ENCODE peak calls at places on chromosomes 16 and 17, in five cellular contexts. One of them, this sample, is unnamed.

GRCh38 chr16:4489030-4489429 is 12.8 kb downstream of the HMOX2 start:
- DNase-seq in AG04449: no peak
- DNase-seq in GDM1: no peak
- DNase-seq in fibroblast of the aortic adventitia: peak; percentile 88
- DNase-seq in activated CD8-positive, alpha-beta memory T cell treated with anti-CD3 and anti-CD28 coated beads for 4 hours: no peak
- DNase-seq in this sample: no peak

GRCh38 chr16:19001788-19002187 is 18.1 kb downstream of the TMC7 start:
- DNase-seq in activated CD8-positive, alpha-beta memory T cell treated with anti-CD3 and anti-CD28 coated beads for 4 hours: no peak
- DNase-seq in fibroblast of the aortic adventitia: peak; percentile 50
- DNase-seq in GDM1: no peak
- DNase-seq in AG04449: peak; percentile 51
- DNase-seq in this sample: no peak

GRCh38 chr16:58018803-58019202 is 6.8 kb upstream of the MMP15 start:
- DNase-seq in activated CD8-positive, alpha-beta memory T cell treated with anti-CD3 and anti-CD28 coated beads for 4 hours: no peak
- DNase-seq in AG04449: no peak
- DNase-seq in GDM1: no peak
- DNase-seq in fibroblast of the aortic adventitia: no peak
- DNase-seq in this sample: no peak

GRCh38 chr16:19393226-19394074 is 24.2 kb upstream of the TMC5 start:
- DNase-seq in AG04449: no peak
- DNase-seq in activated CD8-positive, alpha-beta memory T cell treated with anti-CD3 and anti-CD28 coated beads for 4 hours: no peak
- DNase-seq in GDM1: no peak
- DNase-seq in fibroblast of the aortic adventitia: peak; percentile 23
- DNase-seq in this sample: no peak

GRCh38 chr17:50075446-50076032 is 19.6 kb upstream of the PDK2 start:
- DNase-seq in AG04449: no peak
- DNase-seq in GDM1: no peak
- DNase-seq in fibroblast of the aortic adventitia: no peak
- DNase-seq in activated CD8-positive, alpha-beta memory T cell treated with anti-CD3 and anti-CD28 coated beads for 4 hours: no peak
- DNase-seq in this sample: no peak

GRCh38 chr17:1588781-1589585 is 26.4 kb upstream of the PITPNA start:
- DNase-seq in AG04449: no peak
- DNase-seq in activated CD8-positive, alpha-beta memory T cell treated with anti-CD3 and anti-CD28 coated beads for 4 hours: no peak
- DNase-seq in GDM1: no peak
- DNase-seq in fibroblast of the aortic adventitia: peak; percentile 50
- DNase-seq in this sample: no peak

GRCh38 chr17:47957591-47958490 is at the start of gene PRR15L:
- DNase-seq in fibroblast of the aortic adventitia: no peak
- DNase-seq in AG04449: no peak
- DNase-seq in activated CD8-positive, alpha-beta memory T cell treated with anti-CD3 and anti-CD28 coated beads for 4 hours: no peak
- DNase-seq in GDM1: no peak
- DNase-seq in this sample: no peak

GRCh38 chr17:10435096-10435495 is 13.3 kb upstream of the MYH8 start:
- DNase-seq in GDM1: no peak
- DNase-seq in AG04449: no peak
- DNase-seq in fibroblast of the aortic adventitia: peak; percentile 6
- DNase-seq in activated CD8-positive, alpha-beta memory T cell treated with anti-CD3 and anti-CD28 coated beads for 4 hours: no peak
- DNase-seq in this sample: no peak

GRCh38 chr16:1364510-1364909 is 12.8 kb downstream of the GNPTG start:
- DNase-seq in AG04449: no peak
- DNase-seq in fibroblast of the aortic adventitia: no peak
- DNase-seq in GDM1: no peak
- DNase-seq in activated CD8-positive, alpha-beta memory T cell treated with anti-CD3 and anti-CD28 coated beads for 4 hours: no peak
- DNase-seq in this sample: no peak

GRCh38 chr16:4414187-4414909 is 2.0 kb downstream of the CORO7 start:
- DNase-seq in activated CD8-positive, alpha-beta memory T cell treated with anti-CD3 and anti-CD28 coated beads for 4 hours: peak; percentile 76
- DNase-seq in GDM1: no peak
- DNase-seq in fibroblast of the aortic adventitia: no peak
- DNase-seq in AG04449: no peak
- DNase-seq in this sample: no peak

GRCh38 chr16:1401061-1401757 is 13.3 kb downstream of the UNKL start:
- DNase-seq in activated CD8-positive, alpha-beta memory T cell treated with anti-CD3 and anti-CD28 coated beads for 4 hours: no peak
- DNase-seq in GDM1: no peak
- DNase-seq in fibroblast of the aortic adventitia: no peak
- DNase-seq in AG04449: no peak
- DNase-seq in this sample: no peak

GRCh38 chr16:50500171-50500874 is 47.9 kb upstream of the NKD1 start:
- DNase-seq in activated CD8-positive, alpha-beta memory T cell treated with anti-CD3 and anti-CD28 coated beads for 4 hours: no peak
- DNase-seq in AG04449: no peak
- DNase-seq in fibroblast of the aortic adventitia: no peak
- DNase-seq in GDM1: no peak
- DNase-seq in this sample: no peak

GRCh38 chr16:17304814-17305169 is 166.0 kb downstream of the XYLT1 start:
- DNase-seq in AG04449: no peak
- DNase-seq in activated CD8-positive, alpha-beta memory T cell treated with anti-CD3 and anti-CD28 coated beads for 4 hours: no peak
- DNase-seq in GDM1: no peak
- DNase-seq in fibroblast of the aortic adventitia: no peak
- DNase-seq in this sample: no peak

GRCh38 chr17:28929769-28930168 is 21.5 kb downstream of the PHF12 start:
- DNase-seq in activated CD8-positive, alpha-beta memory T cell treated with anti-CD3 and anti-CD28 coated beads for 4 hours: no peak
- DNase-seq in GDM1: no peak
- DNase-seq in fibroblast of the aortic adventitia: no peak
- DNase-seq in AG04449: no peak
- DNase-seq in this sample: no peak

GRCh38 chr17:30232822-30233427 is 2.6 kb downstream of the SLC6A4 start:
- DNase-seq in AG04449: no peak
- DNase-seq in GDM1: no peak
- DNase-seq in activated CD8-positive, alpha-beta memory T cell treated with anti-CD3 and anti-CD28 coated beads for 4 hours: no peak
- DNase-seq in fibroblast of the aortic adventitia: no peak
- DNase-seq in this sample: no peak

GRCh38 chr17:47872651-47873161 is 21.7 kb upstream of the SP6 start:
- DNase-seq in GDM1: no peak
- DNase-seq in activated CD8-positive, alpha-beta memory T cell treated with anti-CD3 and anti-CD28 coated beads for 4 hours: no peak
- DNase-seq in AG04449: no peak
- DNase-seq in fibroblast of the aortic adventitia: peak; percentile 37
- DNase-seq in this sample: no peak

GRCh38 chr17:12599185-12599920 is 66.3 kb upstream of the MYOCD start:
- DNase-seq in fibroblast of the aortic adventitia: no peak
- DNase-seq in GDM1: no peak
- DNase-seq in AG04449: no peak
- DNase-seq in activated CD8-positive, alpha-beta memory T cell treated with anti-CD3 and anti-CD28 coated beads for 4 hours: no peak
- DNase-seq in this sample: no peak

GRCh38 chr17:71634376-71634775 is 486.4 kb upstream of the SOX9 start:
- DNase-seq in GDM1: no peak
- DNase-seq in activated CD8-positive, alpha-beta memory T cell treated with anti-CD3 and anti-CD28 coated beads for 4 hours: no peak
- DNase-seq in AG04449: no peak
- DNase-seq in fibroblast of the aortic adventitia: no peak
- DNase-seq in this sample: no peak

GRCh38 chr16:878886-879285 is 78.4 kb upstream of the GNG13 start:
- DNase-seq in GDM1: no peak
- DNase-seq in AG04449: no peak
- DNase-seq in activated CD8-positive, alpha-beta memory T cell treated with anti-CD3 and anti-CD28 coated beads for 4 hours: no peak
- DNase-seq in fibroblast of the aortic adventitia: no peak
- DNase-seq in this sample: no peak

GRCh38 chr16:58628845-58629680 is 563 bp downstream of the CNOT1 start:
- DNase-seq in activated CD8-positive, alpha-beta memory T cell treated with anti-CD3 and anti-CD28 coated beads for 4 hours: peak; percentile 33
- DNase-seq in GDM1: no peak
- DNase-seq in fibroblast of the aortic adventitia: peak; percentile 10
- DNase-seq in AG04449: no peak
- DNase-seq in this sample: no peak

GRCh38 chr17:8109669-8110455 is 8.5 kb downstream of the ALOXE3 start:
- DNase-seq in AG04449: no peak
- DNase-seq in activated CD8-positive, alpha-beta memory T cell treated with anti-CD3 and anti-CD28 coated beads for 4 hours: peak; percentile 55
- DNase-seq in fibroblast of the aortic adventitia: peak; percentile 19
- DNase-seq in GDM1: no peak
- DNase-seq in this sample: no peak

GRCh38 chr16:20355114-20355782 is 2.7 kb upstream of the UMOD start:
- DNase-seq in fibroblast of the aortic adventitia: no peak
- DNase-seq in AG04449: no peak
- DNase-seq in GDM1: no peak
- DNase-seq in activated CD8-positive, alpha-beta memory T cell treated with anti-CD3 and anti-CD28 coated beads for 4 hours: no peak
- DNase-seq in this sample: no peak

GRCh38 chr17:64993867-64994266 is 62.7 kb downstream of the GNA13 start:
- DNase-seq in AG04449: no peak
- DNase-seq in activated CD8-positive, alpha-beta memory T cell treated with anti-CD3 and anti-CD28 coated beads for 4 hours: no peak
- DNase-seq in fibroblast of the aortic adventitia: no peak
- DNase-seq in GDM1: no peak
- DNase-seq in this sample: no peak

GRCh38 chr16:27929818-27930217 is 133.7 kb downstream of the GSG1L start:
- DNase-seq in fibroblast of the aortic adventitia: no peak
- DNase-seq in AG04449: no peak
- DNase-seq in activated CD8-positive, alpha-beta memory T cell treated with anti-CD3 and anti-CD28 coated beads for 4 hours: no peak
- DNase-seq in GDM1: no peak
- DNase-seq in this sample: no peak

GRCh38 chr16:81128726-81129524 is 32.7 kb upstream of the GCSH start:
- DNase-seq in AG04449: no peak
- DNase-seq in fibroblast of the aortic adventitia: no peak
- DNase-seq in GDM1: no peak
- DNase-seq in activated CD8-positive, alpha-beta memory T cell treated with anti-CD3 and anti-CD28 coated beads for 4 hours: no peak
- DNase-seq in this sample: no peak

GRCh38 chr17:6086603-6087400 is 16.6 kb downstream of the WSCD1 start:
- DNase-seq in activated CD8-positive, alpha-beta memory T cell treated with anti-CD3 and anti-CD28 coated beads for 4 hours: no peak
- DNase-seq in fibroblast of the aortic adventitia: no peak
- DNase-seq in AG04449: no peak
- DNase-seq in GDM1: no peak
- DNase-seq in this sample: no peak

GRCh38 chr17:17990282-17990681 is 17.6 kb downstream of the DRC3 start:
- DNase-seq in activated CD8-positive, alpha-beta memory T cell treated with anti-CD3 and anti-CD28 coated beads for 4 hours: no peak
- DNase-seq in GDM1: no peak
- DNase-seq in AG04449: no peak
- DNase-seq in fibroblast of the aortic adventitia: no peak
- DNase-seq in this sample: no peak

GRCh38 chr17:9284884-9285283 is 263.6 kb downstream of the NTN1 start:
- DNase-seq in GDM1: no peak
- DNase-seq in fibroblast of the aortic adventitia: peak; percentile 71
- DNase-seq in AG04449: no peak
- DNase-seq in activated CD8-positive, alpha-beta memory T cell treated with anti-CD3 and anti-CD28 coated beads for 4 hours: no peak
- DNase-seq in this sample: no peak

GRCh38 chr17:67534941-67535340 is 157.9 kb downstream of the PITPNC1 start:
- DNase-seq in activated CD8-positive, alpha-beta memory T cell treated with anti-CD3 and anti-CD28 coated beads for 4 hours: no peak
- DNase-seq in AG04449: no peak
- DNase-seq in GDM1: no peak
- DNase-seq in fibroblast of the aortic adventitia: no peak
- DNase-seq in this sample: no peak

GRCh38 chr17:78013683-78014467 is 55.4 kb downstream of the TNRC6C start:
- DNase-seq in GDM1: peak; percentile 40
- DNase-seq in AG04449: peak; percentile 29
- DNase-seq in fibroblast of the aortic adventitia: peak; percentile 93
- DNase-seq in activated CD8-positive, alpha-beta memory T cell treated with anti-CD3 and anti-CD28 coated beads for 4 hours: peak; percentile 31
- DNase-seq in this sample: no peak

GRCh38 chr16:35492225-35492624 is 2032.8 kb downstream of the TP53TG3F start:
- DNase-seq in activated CD8-positive, alpha-beta memory T cell treated with anti-CD3 and anti-CD28 coated beads for 4 hours: no peak
- DNase-seq in fibroblast of the aortic adventitia: no peak
- DNase-seq in GDM1: no peak
- DNase-seq in AG04449: no peak
- DNase-seq in this sample: no peak

This sample was measured in esophagus squamous epithelium.